ENCODE peak calls at places on chromosomes 6 and 20, in four cellular contexts. N is posterior cingulate gyrus, I is NCI-H460, J is stromal cell of bone marrow. P is an unnamed sample.

GRCh38 chr6:18269253-18269652 is 4.9 kb upstream of the DEK start:
- DNase-seq in N (no peak), I (no peak), J (no peak), P (no peak)

GRCh38 chr20:16528078-16528477 is 45.2 kb downstream of the KIF16B start:
- DNase-seq in N (no peak), I (peak; percentile 83), J (peak; percentile 72), P (peak; percentile 96)

GRCh38 chr6:3669916-3670315 is 81.6 kb downstream of the PXDC1 start:
- DNase-seq in N (no peak), I (no peak), J (no peak), P (no peak)

GRCh38 chr6:148415511-148416286 is 73.1 kb downstream of the SASH1 start:
- DNase-seq in N (no peak), I (no peak), J (no peak), P (no peak)

GRCh38 chr6:32983964-32984638 is 15.7 kb downstream of the BRD2 start:
- DNase-seq in N (no peak), I (no peak), J (no peak), P (no peak)

GRCh38 chr20:36929691-36930090 is 21.8 kb downstream of the SAMHD1 start:
- DNase-seq in N (no peak), I (no peak), J (no peak), P (no peak)

GRCh38 chr6:30884521-30885480 is 482 bp downstream of the DDR1 start:
- DNase-seq in N (peak; percentile 96), I (no peak), J (no peak), P (peak; percentile 47)

GRCh38 chr20:33908351-33908750 is 85.4 kb upstream of the RALY start:
- DNase-seq in N (no peak), I (no peak), J (no peak), P (no peak)

GRCh38 chr6:138601128-138601527 is 101.8 kb upstream of the NHSL1 start:
- DNase-seq in N (no peak), I (no peak), J (peak; percentile 41), P (no peak)

GRCh38 chr20:21235713-21236445 is 67.3 kb upstream of the XRN2 start:
- DNase-seq in N (peak; percentile 92), I (peak; percentile 64), J (peak; percentile 44), P (peak; percentile 50)

GRCh38 chr6:37784585-37784967 is 35.0 kb upstream of the ZFAND3 start:
- DNase-seq in N (no peak), I (no peak), J (no peak), P (no peak)

GRCh38 chr20:20752712-20753111 is 40.3 kb upstream of the RALGAPA2 start:
- DNase-seq in N (no peak), I (no peak), J (no peak), P (no peak)

GRCh38 chr6:96836579-96837137 is 619 bp downstream of the GPR63 start:
- DNase-seq in N (no peak), I (no peak), J (no peak), P (no peak)

GRCh38 chr6:100001915-100002388 is 7.9 kb upstream of the MCHR2 start:
- DNase-seq in N (peak; percentile 88), I (peak; percentile 52), J (peak; percentile 38), P (peak; percentile 50)

GRCh38 chr6:165599596-165600487 is 63.2 kb downstream of the PDE10A start:
- DNase-seq in N (peak; percentile 81), I (no peak), J (no peak), P (no peak)

GRCh38 chr6:85047818-85048217 is 283.4 kb upstream of the TBX18 start:
- DNase-seq in N (no peak), I (no peak), J (no peak), P (no peak)

GRCh38 chr20:52305029-52305645 is 113.6 kb upstream of the ZFP64 start:
- DNase-seq in N (no peak), I (no peak), J (no peak), P (no peak)

GRCh38 chr6:44538841-44539240 is 151.3 kb downstream of the CDC5L start:
- DNase-seq in N (no peak), I (no peak), J (no peak), P (no peak)

GRCh38 chr6:37417393-37417792 is 15.6 kb upstream of the CMTR1 start:
- DNase-seq in N (no peak), I (no peak), J (no peak), P (no peak)

GRCh38 chr6:165181951-165182414 is 127.4 kb downstream of the C6orf118 start:
- DNase-seq in N (no peak), I (no peak), J (peak; percentile 87), P (no peak)

GRCh38 chr6:161308075-161308655 is 34.3 kb upstream of the AGPAT4 start:
- DNase-seq in N (peak; percentile 62), I (no peak), J (no peak), P (no peak)

GRCh38 chr20:6702144-6702543 is 65.3 kb upstream of the BMP2 start:
- DNase-seq in N (no peak), I (no peak), J (peak; percentile 10), P (no peak)

GRCh38 chr6:123997223-123997622 is 193.6 kb downstream of the NKAIN2 start:
- DNase-seq in N (no peak), I (no peak), J (no peak), P (no peak)

GRCh38 chr20:25540273-25540672 is 45.1 kb downstream of the NINL start:
- DNase-seq in N (peak; percentile 84), I (peak; percentile 26), J (no peak), P (no peak)

GRCh38 chr6:138970159-138970558 is 17.9 kb downstream of the REPS1 start:
- DNase-seq in N (no peak), I (no peak), J (no peak), P (no peak)

GRCh38 chr6:115935361-115935760 is 125.3 kb downstream of the FRK start:
- DNase-seq in N (no peak), I (no peak), J (no peak), P (no peak)

GRCh38 chr20:8901237-8902025 is 167.5 kb upstream of the PLCB4 start:
- DNase-seq in N (no peak), I (no peak), J (no peak), P (no peak)

GRCh38 chr6:144263786-144264185 is 21.3 kb upstream of the UTRN start:
- DNase-seq in N (no peak), I (no peak), J (no peak), P (no peak)

GRCh38 chr6:82195619-82196018 is 51.9 kb downstream of the IBTK start:
- DNase-seq in N (no peak), I (no peak), J (no peak), P (no peak)

GRCh38 chr6:12849420-12850200 is 133.0 kb downstream of the PHACTR1 start:
- DNase-seq in N (no peak), I (no peak), J (no peak), P (no peak)

GRCh38 chr6:142207265-142207877 is 60.3 kb downstream of the VTA1 start:
- DNase-seq in N (no peak), I (peak; percentile 33), J (peak; percentile 26), P (peak; percentile 49)

GRCh38 chr6:1464796-1465348 is 75.5 kb downstream of the FOXF2 start:
- DNase-seq in N (no peak), I (no peak), J (no peak), P (no peak)

GRCh38 chr6:73394577-73395354 is at the start of gene DDX43:
- DNase-seq in N (no peak), I (no peak), J (peak; percentile 68), P (no peak)

GRCh38 chr6:30005482-30005881 is 55.6 kb upstream of the POLR1H start:
- DNase-seq in N (no peak), I (no peak), J (no peak), P (no peak)

GRCh38 chr6:36071281-36071680 is 43.7 kb downstream of the MAPK14 start:
- DNase-seq in N (no peak), I (no peak), J (no peak), P (no peak)

GRCh38 chr6:14968056-14968643 is 277.7 kb upstream of the JARID2 start:
- DNase-seq in N (no peak), I (no peak), J (no peak), P (no peak)

GRCh38 chr20:60851826-60852704 is 400.0 kb upstream of the CDH4 start:
- DNase-seq in N (no peak), I (no peak), J (no peak), P (no peak)

GRCh38 chr6:119209452-119210205 is 131.2 kb upstream of the FAM184A start:
- DNase-seq in N (no peak), I (no peak), J (peak; percentile 9), P (no peak)

GRCh38 chr20:47557791-47558190 is 56.1 kb downstream of the NCOA3 start:
- DNase-seq in N (no peak), I (no peak), J (no peak), P (no peak)